ENCODE peak calls at places on chromosomes 11 and 22, in seven cellular contexts. S, V, H, Y, U, G and P are unnamed samples.

GRCh38 chr11:63996512-63996911 is 10.3 kb downstream of the OTUB1 start:
- DNase-seq in S (no peak), V (no peak), H (no peak), Y (no peak), U (no peak), G (no peak), P (peak)

GRCh38 chr11:86499723-86500129 is 125.0 kb downstream of the CCDC81 start:
- DNase-seq in S (no peak), V (no peak), H (no peak), Y (no peak), U (no peak), G (no peak), P (no peak)

GRCh38 chr11:92268546-92268945 is 43.9 kb downstream of the FAT3 start:
- DNase-seq in S (no peak), V (no peak), H (no peak), Y (no peak), U (no peak), G (no peak), P (no peak)

GRCh38 chr11:80330302-80330701 is 889.5 kb upstream of the TENM4 start:
- DNase-seq in S (peak), V (peak), H (no peak), Y (no peak), U (no peak), G (no peak), P (no peak)

GRCh38 chr11:17506942-17507341 is 30.3 kb upstream of the ABCC8 start:
- DNase-seq in S (no peak), V (no peak), H (no peak), Y (no peak), U (no peak), G (no peak), P (no peak)

GRCh38 chr11:23931443-23931842 is 565.4 kb upstream of the LUZP2 start:
- DNase-seq in S (no peak), V (no peak), H (no peak), Y (no peak), U (no peak), G (no peak), P (no peak)

GRCh38 chr22:21587803-21588611 is 20.5 kb downstream of the UBE2L3 start:
- DNase-seq in S (no peak), V (no peak), H (no peak), Y (no peak), U (no peak), G (peak), P (no peak)

GRCh38 chr22:17570851-17571631 is 7.7 kb downstream of the SLC25A18 start:
- DNase-seq in S (peak), V (peak), H (no peak), Y (no peak), U (peak), G (no peak), P (no peak)

GRCh38 chr11:70535191-70535971 is 137.1 kb downstream of the CTTN start:
- DNase-seq in S (no peak), V (no peak), H (no peak), Y (no peak), U (peak), G (no peak), P (no peak)

GRCh38 chr11:62005231-62005661 is 37.8 kb upstream of the FTH1 start:
- DNase-seq in S (no peak), V (no peak), H (no peak), Y (no peak), U (no peak), G (no peak), P (no peak)

GRCh38 chr11:74297484-74297883 is 14.0 kb downstream of the P4HA3 start:
- DNase-seq in S (no peak), V (no peak), H (no peak), Y (no peak), U (no peak), G (no peak), P (no peak)

GRCh38 chr22:17903564-17904295 is 120.6 kb downstream of the MICAL3 start:
- DNase-seq in S (no peak), V (no peak), H (no peak), Y (no peak), U (peak), G (no peak), P (no peak)

GRCh38 chr11:66026017-66026529 is at the start of gene CATSPER1:
- DNase-seq in S (no peak), V (no peak), H (no peak), Y (no peak), U (no peak), G (no peak), P (no peak)

GRCh38 chr11:60899021-60899936 is 7.1 kb downstream of the PRPF19 start:
- DNase-seq in S (peak), V (no peak), H (no peak), Y (peak), U (no peak), G (peak), P (no peak)

GRCh38 chr22:28670691-28671261 is 8.9 kb downstream of the TTC28 start:
- DNase-seq in S (no peak), V (no peak), H (no peak), Y (no peak), U (no peak), G (no peak), P (no peak)